ENCODE peak calls at places on chromosomes 6 and 20, in ten cellular contexts. D, Y, H, X, F, U, Z, I, T and A are unnamed samples.

GRCh38 chr20:20926222-20926905 is 179.8 kb downstream of the LINC00237 start:
- DNase-seq in D (no peak), Y (no peak), H (no peak), X (no peak), F (no peak), U (no peak), Z (no peak), I (no peak), T (no peak), A (no peak)

GRCh38 chr20:41370176-41370575 is 3.6 kb upstream of the EMILIN3 start:
- DNase-seq in D (no peak), Y (no peak), H (no peak), X (peak), F (no peak), U (no peak), Z (no peak), I (no peak), T (no peak), A (peak)

GRCh38 chr20:23118144-23118543 is 32.0 kb upstream of the CD93 start:
- DNase-seq in D (no peak), Y (no peak), H (no peak), X (no peak), F (peak), U (no peak), Z (no peak), I (no peak), T (no peak), A (no peak)

GRCh38 chr6:146890644-146891434 is 292.1 kb downstream of the ADGB start:
- DNase-seq in D (no peak), Y (no peak), H (peak), X (no peak), F (no peak), U (no peak), Z (no peak), I (no peak), T (no peak), A (no peak)

GRCh38 chr20:17444091-17444490 is 87.1 kb downstream of the BFSP1 start:
- DNase-seq in D (no peak), Y (no peak), H (no peak), X (no peak), F (no peak), U (no peak), Z (no peak), I (no peak), T (no peak), A (no peak)

GRCh38 chr6:10305740-10306423 is 109.0 kb downstream of the TFAP2A start:
- DNase-seq in D (no peak), Y (no peak), H (no peak), X (peak), F (no peak), U (no peak), Z (no peak), I (no peak), T (no peak), A (no peak)

GRCh38 chr6:109183109-109183508 is 87.8 kb downstream of the CEP57L1 start:
- DNase-seq in D (no peak), Y (no peak), H (no peak), X (no peak), F (no peak), U (no peak), Z (no peak), I (no peak), T (no peak), A (no peak)

GRCh38 chr20:5504061-5504739 is 187.4 kb upstream of the PROKR2 start:
- DNase-seq in D (no peak), Y (no peak), H (peak), X (no peak), F (peak), U (peak), Z (peak), I (no peak), T (peak), A (no peak)

GRCh38 chr6:26660096-26660425 is 515 bp upstream of the ZNF322 start:
- DNase-seq in D (peak), Y (no peak), H (peak), X (peak), F (no peak), U (no peak), Z (no peak), I (no peak), T (no peak), A (no peak)

GRCh38 chr6:1390805-1391511 is 1.6 kb downstream of the FOXF2 start:
- DNase-seq in D (no peak), Y (peak), H (no peak), X (peak), F (peak), U (no peak), Z (no peak), I (no peak), T (no peak), A (no peak)

GRCh38 chr20:7702141-7702540 is 238.1 kb downstream of the HAO1 start:
- DNase-seq in D (no peak), Y (no peak), H (peak), X (no peak), F (no peak), U (no peak), Z (no peak), I (no peak), T (no peak), A (no peak)

GRCh38 chr6:25671652-25672051 is 19.6 kb downstream of the SCGN start:
- DNase-seq in D (no peak), Y (no peak), H (no peak), X (no peak), F (no peak), U (no peak), Z (no peak), I (no peak), T (no peak), A (no peak)

GRCh38 chr6:160455484-160456213 is 107.5 kb downstream of the SLC22A3 start:
- DNase-seq in D (peak), Y (peak), H (peak), X (peak), F (peak), U (peak), Z (peak), I (peak), T (peak), A (no peak)

GRCh38 chr6:160450849-160451248 is 102.7 kb downstream of the SLC22A3 start:
- DNase-seq in D (no peak), Y (no peak), H (no peak), X (no peak), F (no peak), U (no peak), Z (no peak), I (no peak), T (no peak), A (no peak)

GRCh38 chr6:160454303-160454702 is 106.1 kb downstream of the SLC22A3 start:
- DNase-seq in D (no peak), Y (no peak), H (no peak), X (no peak), F (no peak), U (no peak), Z (no peak), I (no peak), T (no peak), A (no peak)

GRCh38 chr6:160457843-160458242 is 109.7 kb downstream of the SLC22A3 start:
- DNase-seq in D (no peak), Y (no peak), H (no peak), X (no peak), F (no peak), U (no peak), Z (no peak), I (no peak), T (no peak), A (no peak)

DNA sequence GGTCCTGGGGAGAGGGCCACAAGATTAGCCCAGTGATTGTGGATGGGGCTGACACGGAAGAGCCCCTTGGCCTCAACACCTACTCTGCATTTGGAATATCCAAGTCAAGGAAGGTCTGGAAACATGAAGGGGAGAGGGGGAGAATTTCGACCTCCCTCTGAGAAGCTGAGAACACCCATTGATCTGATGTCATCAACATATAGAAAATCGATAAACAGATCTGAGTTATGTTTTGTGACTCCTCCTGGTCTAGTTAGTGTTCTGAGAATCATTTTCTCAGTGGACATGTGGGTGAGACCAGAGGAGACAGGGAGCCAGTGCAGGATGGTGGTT is 108.0 kb downstream of the SLC22A3 start:
- DNase-seq in D (no peak), Y (no peak), H (no peak), X (no peak), F (no peak), U (no peak), Z (no peak), I (no peak), T (no peak), A (no peak)
- TF ChIP-seq CTCF in D (no peak), Y (no peak), H (no peak), X (no peak), F (peak), U (peak), Z (no peak), I (no peak), T (no peak), A (no peak)

GRCh38 chr6:127110712-127111111 is 7.8 kb upstream of the RSPO3 start:
- DNase-seq in D (no peak), Y (no peak), H (no peak), X (no peak), F (no peak), U (no peak), Z (no peak), I (no peak), T (no peak), A (no peak)

GRCh38 chr6:127114214-127114613 is 4.3 kb upstream of the RSPO3 start:
- DNase-seq in D (no peak), Y (no peak), H (no peak), X (no peak), F (no peak), U (no peak), Z (no peak), I (no peak), T (no peak), A (no peak)

GRCh38 chr6:127115032-127115661 is 3.3 kb upstream of the RSPO3 start:
- DNase-seq in D (no peak), Y (no peak), H (peak), X (no peak), F (no peak), U (no peak), Z (no peak), I (no peak), T (no peak), A (no peak)

GRCh38 chr6:127107916-127108315 is 10.6 kb upstream of the RSPO3 start:
- DNase-seq in D (no peak), Y (no peak), H (no peak), X (no peak), F (no peak), U (no peak), Z (no peak), I (no peak), T (no peak), A (no peak)

DNA sequence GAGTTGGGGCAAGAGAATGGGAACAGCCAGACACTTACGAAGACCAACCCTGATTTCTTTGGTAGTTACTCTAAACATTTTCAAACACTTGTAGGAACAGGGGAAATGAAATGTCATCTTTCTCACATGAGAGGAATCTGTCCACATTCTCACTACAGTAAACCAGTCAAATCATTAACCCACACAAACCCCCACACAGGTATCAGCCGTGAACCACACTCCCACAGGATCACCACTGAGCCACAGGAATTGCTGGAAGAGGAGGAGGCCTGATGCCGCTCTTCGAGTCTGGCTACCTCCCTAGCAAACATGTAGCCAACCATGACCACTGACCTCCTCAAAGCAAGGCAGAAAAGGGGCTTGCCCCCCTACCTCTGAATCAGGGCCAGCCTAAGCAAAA is 6.9 kb upstream of the RSPO3 start:
- DNase-seq in D (no peak), Y (no peak), H (no peak), X (no peak), F (no peak), U (no peak), Z (no peak), I (no peak), T (no peak), A (no peak)
- H3K4me3 ChIP-seq in D (no peak), Y (no peak), H (no peak), X (no peak), F (no peak), U (no peak), Z (no peak), I (no peak), T (no peak), A (no peak)

GRCh38 chr20:728022-728944 is 40.0 kb downstream of the SLC52A3 start:
- DNase-seq in D (no peak), Y (peak), H (peak), X (peak), F (peak), U (peak), Z (peak), I (peak), T (peak), A (no peak)
- TF ChIP-seq CTCF in D (no peak), Y (peak), H (peak), X (peak), F (peak), U (peak), Z (peak), I (peak), T (peak), A (peak)

GRCh38 chr6:167119680-167120556 is 3.0 kb upstream of the CCR6 start:
- DNase-seq in D (peak), Y (no peak), H (no peak), X (no peak), F (no peak), U (peak), Z (no peak), I (peak), T (no peak), A (no peak)
- H3K4me3 ChIP-seq in D (no peak), Y (no peak), H (no peak), X (no peak), F (no peak), U (no peak), Z (no peak), I (no peak), T (no peak), A (no peak)

DNA sequence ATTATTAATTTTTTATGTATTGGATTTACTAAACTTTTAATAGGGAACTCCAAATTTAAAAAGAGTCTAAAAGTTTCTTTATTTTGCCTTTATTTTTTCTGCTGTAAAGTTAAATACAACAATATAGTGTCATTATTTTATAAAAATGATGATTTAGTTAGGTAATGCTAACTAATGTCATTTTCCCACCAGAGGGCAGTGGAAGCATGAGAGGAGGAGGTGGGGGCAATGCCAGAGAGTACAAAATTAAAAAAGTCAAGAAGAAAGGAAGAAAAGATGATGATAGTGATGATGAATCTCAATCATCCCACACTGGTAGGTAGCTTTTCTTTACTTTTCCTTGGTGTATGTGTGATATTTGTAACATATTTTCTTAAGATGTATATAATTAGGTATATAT is 20.2 kb upstream of the FHL5 start:
- DNase-seq in D (no peak), Y (peak), H (peak), X (peak), F (no peak), U (no peak), Z (no peak), I (no peak), T (no peak), A (no peak)
- TF ChIP-seq CTCF in D (peak), Y (peak), H (peak), X (peak), F (no peak), U (no peak), Z (peak), I (no peak), T (peak), A (peak)

GRCh38 chr6:165782812-165783211 is 119.8 kb upstream of the PDE10A start:
- DNase-seq in D (no peak), Y (no peak), H (no peak), X (no peak), F (no peak), U (no peak), Z (no peak), I (no peak), T (no peak), A (no peak)
- H3K4me3 ChIP-seq in D (no peak), Y (no peak), H (no peak), X (no peak), F (no peak), U (no peak), Z (no peak), I (no peak), T (no peak), A (no peak)